ENCODE peak calls at places on chromosome 4, in eight cellular contexts. One of them, this sample, is unnamed.

GRCh38 chr4:79467246-79467932 is 59.4 kb upstream of the GK2 start:
- DNase-seq in stimulated activated naive CD8-positive, alpha-beta T cell treated with anti-CD3 and anti-CD28 coated beads, Interleukin-15, Interleukin-2, amounts not matched to agents 100 U/mL and 50 U/mL, for 24 hours: no peak
- DNase-seq in CD14-positive monocyte: no peak
- DNase-seq in cardiac muscle cell: peak; percentile 34
- DNase-seq in activated T-cell treated with anti-CD3 and anti-CD28 coated beads, Interleukin-2, amount 50 U/mL, for 72 hours: no peak
- DNase-seq in cerebellum: no peak
- DNase-seq in GM19239: no peak
- DNase-seq in astrocyte of the spinal cord: peak; percentile 50
- DNase-seq in this sample: peak; percentile 4

GRCh38 chr4:161680146-161680545 is 483.7 kb downstream of the FSTL5 start:
- DNase-seq in cardiac muscle cell: no peak
- DNase-seq in cerebellum: no peak
- DNase-seq in activated T-cell treated with anti-CD3 and anti-CD28 coated beads, Interleukin-2, amount 50 U/mL, for 72 hours: no peak
- DNase-seq in stimulated activated naive CD8-positive, alpha-beta T cell treated with anti-CD3 and anti-CD28 coated beads, Interleukin-15, Interleukin-2, amounts not matched to agents 100 U/mL and 50 U/mL, for 24 hours: no peak
- DNase-seq in astrocyte of the spinal cord: no peak
- DNase-seq in CD14-positive monocyte: no peak
- DNase-seq in GM19239: no peak
- DNase-seq in this sample: no peak

GRCh38 chr4:175813126-175813715 is 1.2 kb upstream of the GPM6A start:
- DNase-seq in cerebellum: no peak
- DNase-seq in CD14-positive monocyte: no peak
- DNase-seq in stimulated activated naive CD8-positive, alpha-beta T cell treated with anti-CD3 and anti-CD28 coated beads, Interleukin-15, Interleukin-2, amounts not matched to agents 100 U/mL and 50 U/mL, for 24 hours: no peak
- DNase-seq in activated T-cell treated with anti-CD3 and anti-CD28 coated beads, Interleukin-2, amount 50 U/mL, for 72 hours: no peak
- DNase-seq in cardiac muscle cell: no peak
- DNase-seq in GM19239: no peak
- DNase-seq in astrocyte of the spinal cord: no peak
- DNase-seq in this sample: no peak

GRCh38 chr4:2937146-2937857 is 25.9 kb downstream of the NOP14 start:
- DNase-seq in cerebellum: no peak
- DNase-seq in cardiac muscle cell: no peak
- DNase-seq in CD14-positive monocyte: no peak
- DNase-seq in GM19239: no peak
- DNase-seq in astrocyte of the spinal cord: peak; percentile 26
- DNase-seq in activated T-cell treated with anti-CD3 and anti-CD28 coated beads, Interleukin-2, amount 50 U/mL, for 72 hours: peak; percentile 54
- DNase-seq in stimulated activated naive CD8-positive, alpha-beta T cell treated with anti-CD3 and anti-CD28 coated beads, Interleukin-15, Interleukin-2, amounts not matched to agents 100 U/mL and 50 U/mL, for 24 hours: peak; percentile 39
- DNase-seq in this sample: peak; percentile 65

GRCh38 chr4:10866691-10867090 is 182.1 kb upstream of the CLNK start:
- DNase-seq in cardiac muscle cell: no peak
- DNase-seq in astrocyte of the spinal cord: no peak
- DNase-seq in cerebellum: peak; percentile 91
- DNase-seq in activated T-cell treated with anti-CD3 and anti-CD28 coated beads, Interleukin-2, amount 50 U/mL, for 72 hours: no peak
- DNase-seq in stimulated activated naive CD8-positive, alpha-beta T cell treated with anti-CD3 and anti-CD28 coated beads, Interleukin-15, Interleukin-2, amounts not matched to agents 100 U/mL and 50 U/mL, for 24 hours: no peak
- DNase-seq in GM19239: no peak
- DNase-seq in CD14-positive monocyte: no peak
- DNase-seq in this sample: no peak

GRCh38 chr4:114911141-114911540 is 202.3 kb downstream of the NDST4 start:
- DNase-seq in astrocyte of the spinal cord: no peak
- DNase-seq in cerebellum: no peak
- DNase-seq in GM19239: no peak
- DNase-seq in activated T-cell treated with anti-CD3 and anti-CD28 coated beads, Interleukin-2, amount 50 U/mL, for 72 hours: no peak
- DNase-seq in CD14-positive monocyte: no peak
- DNase-seq in stimulated activated naive CD8-positive, alpha-beta T cell treated with anti-CD3 and anti-CD28 coated beads, Interleukin-15, Interleukin-2, amounts not matched to agents 100 U/mL and 50 U/mL, for 24 hours: no peak
- DNase-seq in cardiac muscle cell: no peak
- DNase-seq in this sample: peak; percentile 4

GRCh38 chr4:55122235-55122634 is 3.2 kb downstream of the KDR start:
- DNase-seq in astrocyte of the spinal cord: no peak
- DNase-seq in activated T-cell treated with anti-CD3 and anti-CD28 coated beads, Interleukin-2, amount 50 U/mL, for 72 hours: no peak
- DNase-seq in GM19239: no peak
- DNase-seq in CD14-positive monocyte: no peak
- DNase-seq in stimulated activated naive CD8-positive, alpha-beta T cell treated with anti-CD3 and anti-CD28 coated beads, Interleukin-15, Interleukin-2, amounts not matched to agents 100 U/mL and 50 U/mL, for 24 hours: no peak
- DNase-seq in cerebellum: no peak
- DNase-seq in cardiac muscle cell: no peak
- DNase-seq in this sample: no peak

GRCh38 chr4:71456841-71457240 is 118.0 kb downstream of the SLC4A4 start:
- DNase-seq in stimulated activated naive CD8-positive, alpha-beta T cell treated with anti-CD3 and anti-CD28 coated beads, Interleukin-15, Interleukin-2, amounts not matched to agents 100 U/mL and 50 U/mL, for 24 hours: no peak
- DNase-seq in cardiac muscle cell: peak; percentile 72
- DNase-seq in astrocyte of the spinal cord: peak; percentile 77
- DNase-seq in activated T-cell treated with anti-CD3 and anti-CD28 coated beads, Interleukin-2, amount 50 U/mL, for 72 hours: no peak
- DNase-seq in CD14-positive monocyte: no peak
- DNase-seq in cerebellum: no peak
- DNase-seq in GM19239: no peak
- DNase-seq in this sample: peak; percentile 68

GRCh38 chr4:52640808-52641595 is 18.1 kb downstream of the USP46 start:
- DNase-seq in GM19239: no peak
- DNase-seq in stimulated activated naive CD8-positive, alpha-beta T cell treated with anti-CD3 and anti-CD28 coated beads, Interleukin-15, Interleukin-2, amounts not matched to agents 100 U/mL and 50 U/mL, for 24 hours: no peak
- DNase-seq in cerebellum: no peak
- DNase-seq in activated T-cell treated with anti-CD3 and anti-CD28 coated beads, Interleukin-2, amount 50 U/mL, for 72 hours: no peak
- DNase-seq in CD14-positive monocyte: no peak
- DNase-seq in astrocyte of the spinal cord: peak; percentile 50
- DNase-seq in cardiac muscle cell: peak; percentile 65
- DNase-seq in this sample: peak; percentile 64

GRCh38 chr4:155789391-155789790 is 30.6 kb downstream of the GUCY1B1 start:
- DNase-seq in cardiac muscle cell: no peak
- DNase-seq in CD14-positive monocyte: no peak
- DNase-seq in astrocyte of the spinal cord: no peak
- DNase-seq in activated T-cell treated with anti-CD3 and anti-CD28 coated beads, Interleukin-2, amount 50 U/mL, for 72 hours: no peak
- DNase-seq in GM19239: no peak
- DNase-seq in cerebellum: no peak
- DNase-seq in stimulated activated naive CD8-positive, alpha-beta T cell treated with anti-CD3 and anti-CD28 coated beads, Interleukin-15, Interleukin-2, amounts not matched to agents 100 U/mL and 50 U/mL, for 24 hours: no peak
- DNase-seq in this sample: no peak

GRCh38 chr4:168484626-168485025 is 4.3 kb upstream of the DDX60L start:
- DNase-seq in cerebellum: no peak
- DNase-seq in stimulated activated naive CD8-positive, alpha-beta T cell treated with anti-CD3 and anti-CD28 coated beads, Interleukin-15, Interleukin-2, amounts not matched to agents 100 U/mL and 50 U/mL, for 24 hours: no peak
- DNase-seq in astrocyte of the spinal cord: peak; percentile 67
- DNase-seq in CD14-positive monocyte: no peak
- DNase-seq in activated T-cell treated with anti-CD3 and anti-CD28 coated beads, Interleukin-2, amount 50 U/mL, for 72 hours: no peak
- DNase-seq in cardiac muscle cell: peak; percentile 60
- DNase-seq in GM19239: no peak
- DNase-seq in this sample: peak; percentile 93

GRCh38 chr4:131085009-131085408 is 1989.1 kb downstream of the C4orf33 start:
- DNase-seq in GM19239: no peak
- DNase-seq in activated T-cell treated with anti-CD3 and anti-CD28 coated beads, Interleukin-2, amount 50 U/mL, for 72 hours: no peak
- DNase-seq in cardiac muscle cell: no peak
- DNase-seq in astrocyte of the spinal cord: no peak
- DNase-seq in cerebellum: no peak
- DNase-seq in stimulated activated naive CD8-positive, alpha-beta T cell treated with anti-CD3 and anti-CD28 coated beads, Interleukin-15, Interleukin-2, amounts not matched to agents 100 U/mL and 50 U/mL, for 24 hours: no peak
- DNase-seq in CD14-positive monocyte: no peak
- DNase-seq in this sample: no peak

GRCh38 chr4:40763228-40763716 is 13.5 kb downstream of the NSUN7 start:
- DNase-seq in cardiac muscle cell: peak; percentile 75
- DNase-seq in stimulated activated naive CD8-positive, alpha-beta T cell treated with anti-CD3 and anti-CD28 coated beads, Interleukin-15, Interleukin-2, amounts not matched to agents 100 U/mL and 50 U/mL, for 24 hours: peak; percentile 36
- DNase-seq in CD14-positive monocyte: no peak
- DNase-seq in cerebellum: no peak
- DNase-seq in astrocyte of the spinal cord: peak; percentile 48
- DNase-seq in GM19239: peak; percentile 52
- DNase-seq in activated T-cell treated with anti-CD3 and anti-CD28 coated beads, Interleukin-2, amount 50 U/mL, for 72 hours: peak; percentile 72
- DNase-seq in this sample: peak; percentile 55

GRCh38 chr4:26779674-26780073 is 81.0 kb upstream of the STIM2 start:
- DNase-seq in stimulated activated naive CD8-positive, alpha-beta T cell treated with anti-CD3 and anti-CD28 coated beads, Interleukin-15, Interleukin-2, amounts not matched to agents 100 U/mL and 50 U/mL, for 24 hours: no peak
- DNase-seq in cerebellum: peak; percentile 18
- DNase-seq in astrocyte of the spinal cord: peak; percentile 55
- DNase-seq in GM19239: no peak
- DNase-seq in activated T-cell treated with anti-CD3 and anti-CD28 coated beads, Interleukin-2, amount 50 U/mL, for 72 hours: no peak
- DNase-seq in cardiac muscle cell: peak; percentile 65
- DNase-seq in CD14-positive monocyte: no peak
- DNase-seq in this sample: peak; percentile 17

GRCh38 chr4:185734214-185734613 is 77.8 kb downstream of the SORBS2 start:
- DNase-seq in GM19239: no peak
- DNase-seq in CD14-positive monocyte: peak; percentile 75
- DNase-seq in astrocyte of the spinal cord: no peak
- DNase-seq in stimulated activated naive CD8-positive, alpha-beta T cell treated with anti-CD3 and anti-CD28 coated beads, Interleukin-15, Interleukin-2, amounts not matched to agents 100 U/mL and 50 U/mL, for 24 hours: no peak
- DNase-seq in cerebellum: no peak
- DNase-seq in activated T-cell treated with anti-CD3 and anti-CD28 coated beads, Interleukin-2, amount 50 U/mL, for 72 hours: no peak
- DNase-seq in cardiac muscle cell: no peak
- DNase-seq in this sample: no peak

GRCh38 chr4:113555868-113556267 is 205.7 kb downstream of the CAMK2D start:
- DNase-seq in CD14-positive monocyte: no peak
- DNase-seq in activated T-cell treated with anti-CD3 and anti-CD28 coated beads, Interleukin-2, amount 50 U/mL, for 72 hours: no peak
- DNase-seq in cardiac muscle cell: peak; percentile 84
- DNase-seq in astrocyte of the spinal cord: no peak
- DNase-seq in GM19239: no peak
- DNase-seq in stimulated activated naive CD8-positive, alpha-beta T cell treated with anti-CD3 and anti-CD28 coated beads, Interleukin-15, Interleukin-2, amounts not matched to agents 100 U/mL and 50 U/mL, for 24 hours: no peak
- DNase-seq in cerebellum: no peak
- DNase-seq in this sample: no peak

GRCh38 chr4:79015406-79015805 is 76.2 kb upstream of the PAQR3 start:
- DNase-seq in activated T-cell treated with anti-CD3 and anti-CD28 coated beads, Interleukin-2, amount 50 U/mL, for 72 hours: no peak
- DNase-seq in cerebellum: peak; percentile 77
- DNase-seq in CD14-positive monocyte: no peak
- DNase-seq in GM19239: no peak
- DNase-seq in astrocyte of the spinal cord: no peak
- DNase-seq in stimulated activated naive CD8-positive, alpha-beta T cell treated with anti-CD3 and anti-CD28 coated beads, Interleukin-15, Interleukin-2, amounts not matched to agents 100 U/mL and 50 U/mL, for 24 hours: no peak
- DNase-seq in cardiac muscle cell: no peak
- DNase-seq in this sample: no peak

GRCh38 chr4:89055157-89056080 is 1.6 kb downstream of the FAM13A start:
- DNase-seq in stimulated activated naive CD8-positive, alpha-beta T cell treated with anti-CD3 and anti-CD28 coated beads, Interleukin-15, Interleukin-2, amounts not matched to agents 100 U/mL and 50 U/mL, for 24 hours: no peak
- DNase-seq in astrocyte of the spinal cord: no peak
- DNase-seq in cardiac muscle cell: no peak
- DNase-seq in CD14-positive monocyte: no peak
- DNase-seq in GM19239: no peak
- DNase-seq in cerebellum: no peak
- DNase-seq in activated T-cell treated with anti-CD3 and anti-CD28 coated beads, Interleukin-2, amount 50 U/mL, for 72 hours: no peak
- DNase-seq in this sample: no peak

GRCh38 chr4:87805971-87806370 is 6.6 kb downstream of the IBSP start:
- DNase-seq in cerebellum: no peak
- DNase-seq in astrocyte of the spinal cord: no peak
- DNase-seq in cardiac muscle cell: peak; percentile 39
- DNase-seq in activated T-cell treated with anti-CD3 and anti-CD28 coated beads, Interleukin-2, amount 50 U/mL, for 72 hours: no peak
- DNase-seq in CD14-positive monocyte: no peak
- DNase-seq in stimulated activated naive CD8-positive, alpha-beta T cell treated with anti-CD3 and anti-CD28 coated beads, Interleukin-15, Interleukin-2, amounts not matched to agents 100 U/mL and 50 U/mL, for 24 hours: no peak
- DNase-seq in GM19239: no peak
- DNase-seq in this sample: peak; percentile 78

GRCh38 chr4:30835044-30835443 is 114.9 kb downstream of the PCDH7 start:
- DNase-seq in stimulated activated naive CD8-positive, alpha-beta T cell treated with anti-CD3 and anti-CD28 coated beads, Interleukin-15, Interleukin-2, amounts not matched to agents 100 U/mL and 50 U/mL, for 24 hours: no peak
- DNase-seq in cardiac muscle cell: no peak
- DNase-seq in astrocyte of the spinal cord: no peak
- DNase-seq in cerebellum: no peak
- DNase-seq in activated T-cell treated with anti-CD3 and anti-CD28 coated beads, Interleukin-2, amount 50 U/mL, for 72 hours: no peak
- DNase-seq in CD14-positive monocyte: no peak
- DNase-seq in GM19239: no peak
- DNase-seq in this sample: no peak

GRCh38 chr4:176309772-176310171 is 10.0 kb upstream of the SPCS3 start:
- DNase-seq in CD14-positive monocyte: no peak
- DNase-seq in cerebellum: no peak
- DNase-seq in cardiac muscle cell: no peak
- DNase-seq in activated T-cell treated with anti-CD3 and anti-CD28 coated beads, Interleukin-2, amount 50 U/mL, for 72 hours: no peak
- DNase-seq in GM19239: no peak
- DNase-seq in astrocyte of the spinal cord: no peak
- DNase-seq in stimulated activated naive CD8-positive, alpha-beta T cell treated with anti-CD3 and anti-CD28 coated beads, Interleukin-15, Interleukin-2, amounts not matched to agents 100 U/mL and 50 U/mL, for 24 hours: no peak
- DNase-seq in this sample: peak; percentile 8

GRCh38 chr4:87219648-87220093 is 747 bp downstream of the KLHL8 start:
- DNase-seq in stimulated activated naive CD8-positive, alpha-beta T cell treated with anti-CD3 and anti-CD28 coated beads, Interleukin-15, Interleukin-2, amounts not matched to agents 100 U/mL and 50 U/mL, for 24 hours: peak; percentile 61
- DNase-seq in CD14-positive monocyte: peak; percentile 56
- DNase-seq in cerebellum: peak; percentile 35
- DNase-seq in cardiac muscle cell: peak; percentile 57
- DNase-seq in activated T-cell treated with anti-CD3 and anti-CD28 coated beads, Interleukin-2, amount 50 U/mL, for 72 hours: peak; percentile 64
- DNase-seq in GM19239: peak; percentile 32
- DNase-seq in astrocyte of the spinal cord: no peak
- DNase-seq in this sample: peak; percentile 64

GRCh38 chr4:140952709-140953108 is 180.6 kb downstream of the RNF150 start:
- DNase-seq in cerebellum: no peak
- DNase-seq in astrocyte of the spinal cord: no peak
- DNase-seq in GM19239: no peak
- DNase-seq in CD14-positive monocyte: no peak
- DNase-seq in cardiac muscle cell: peak; percentile 70
- DNase-seq in activated T-cell treated with anti-CD3 and anti-CD28 coated beads, Interleukin-2, amount 50 U/mL, for 72 hours: no peak
- DNase-seq in stimulated activated naive CD8-positive, alpha-beta T cell treated with anti-CD3 and anti-CD28 coated beads, Interleukin-15, Interleukin-2, amounts not matched to agents 100 U/mL and 50 U/mL, for 24 hours: no peak
- DNase-seq in this sample: peak; percentile 53

GRCh38 chr4:164116286-164116685 is 621.8 kb downstream of the TMA16 start:
- DNase-seq in CD14-positive monocyte: no peak
- DNase-seq in cerebellum: no peak
- DNase-seq in activated T-cell treated with anti-CD3 and anti-CD28 coated beads, Interleukin-2, amount 50 U/mL, for 72 hours: no peak
- DNase-seq in cardiac muscle cell: no peak
- DNase-seq in astrocyte of the spinal cord: no peak
- DNase-seq in stimulated activated naive CD8-positive, alpha-beta T cell treated with anti-CD3 and anti-CD28 coated beads, Interleukin-15, Interleukin-2, amounts not matched to agents 100 U/mL and 50 U/mL, for 24 hours: no peak
- DNase-seq in GM19239: no peak
- DNase-seq in this sample: no peak

GRCh38 chr4:169252339-169253086 is 18.2 kb downstream of the SH3RF1 start:
- DNase-seq in cardiac muscle cell: peak; percentile 54
- DNase-seq in astrocyte of the spinal cord: peak; percentile 64
- DNase-seq in activated T-cell treated with anti-CD3 and anti-CD28 coated beads, Interleukin-2, amount 50 U/mL, for 72 hours: no peak
- DNase-seq in GM19239: no peak
- DNase-seq in cerebellum: no peak
- DNase-seq in CD14-positive monocyte: no peak
- DNase-seq in stimulated activated naive CD8-positive, alpha-beta T cell treated with anti-CD3 and anti-CD28 coated beads, Interleukin-15, Interleukin-2, amounts not matched to agents 100 U/mL and 50 U/mL, for 24 hours: no peak
- DNase-seq in this sample: peak; percentile 89

GRCh38 chr4:127783026-127783769 is 1.1 kb downstream of the HSPA4L start:
- DNase-seq in CD14-positive monocyte: no peak
- DNase-seq in stimulated activated naive CD8-positive, alpha-beta T cell treated with anti-CD3 and anti-CD28 coated beads, Interleukin-15, Interleukin-2, amounts not matched to agents 100 U/mL and 50 U/mL, for 24 hours: no peak
- DNase-seq in GM19239: no peak
- DNase-seq in cardiac muscle cell: peak; percentile 74
- DNase-seq in astrocyte of the spinal cord: peak; percentile 62
- DNase-seq in cerebellum: peak; percentile 62
- DNase-seq in activated T-cell treated with anti-CD3 and anti-CD28 coated beads, Interleukin-2, amount 50 U/mL, for 72 hours: peak; percentile 61
- DNase-seq in this sample: peak; percentile 75

GRCh38 chr4:182556576-182556975 is 313.4 kb downstream of the TENM3 start:
- DNase-seq in cerebellum: no peak
- DNase-seq in astrocyte of the spinal cord: peak; percentile 59
- DNase-seq in GM19239: no peak
- DNase-seq in CD14-positive monocyte: no peak
- DNase-seq in activated T-cell treated with anti-CD3 and anti-CD28 coated beads, Interleukin-2, amount 50 U/mL, for 72 hours: no peak
- DNase-seq in cardiac muscle cell: no peak
- DNase-seq in stimulated activated naive CD8-positive, alpha-beta T cell treated with anti-CD3 and anti-CD28 coated beads, Interleukin-15, Interleukin-2, amounts not matched to agents 100 U/mL and 50 U/mL, for 24 hours: no peak
- DNase-seq in this sample: peak; percentile 16

GRCh38 chr4:39062499-39062898 is 467 bp downstream of the KLHL5 start:
- DNase-seq in GM19239: no peak
- DNase-seq in astrocyte of the spinal cord: peak; percentile 26
- DNase-seq in activated T-cell treated with anti-CD3 and anti-CD28 coated beads, Interleukin-2, amount 50 U/mL, for 72 hours: no peak
- DNase-seq in cerebellum: no peak
- DNase-seq in CD14-positive monocyte: no peak
- DNase-seq in cardiac muscle cell: no peak
- DNase-seq in stimulated activated naive CD8-positive, alpha-beta T cell treated with anti-CD3 and anti-CD28 coated beads, Interleukin-15, Interleukin-2, amounts not matched to agents 100 U/mL and 50 U/mL, for 24 hours: no peak
- DNase-seq in this sample: no peak

GRCh38 chr4:1029536-1029935 is 18.1 kb downstream of the FGFRL1 start:
- DNase-seq in cardiac muscle cell: no peak
- DNase-seq in GM19239: no peak
- DNase-seq in astrocyte of the spinal cord: no peak
- DNase-seq in CD14-positive monocyte: no peak
- DNase-seq in stimulated activated naive CD8-positive, alpha-beta T cell treated with anti-CD3 and anti-CD28 coated beads, Interleukin-15, Interleukin-2, amounts not matched to agents 100 U/mL and 50 U/mL, for 24 hours: no peak
- DNase-seq in activated T-cell treated with anti-CD3 and anti-CD28 coated beads, Interleukin-2, amount 50 U/mL, for 72 hours: no peak
- DNase-seq in cerebellum: no peak
- DNase-seq in this sample: no peak

GRCh38 chr4:184265566-184266351 is 48.1 kb upstream of the ENPP6 start:
- DNase-seq in GM19239: no peak
- DNase-seq in cerebellum: no peak
- DNase-seq in CD14-positive monocyte: no peak
- DNase-seq in astrocyte of the spinal cord: peak; percentile 36
- DNase-seq in stimulated activated naive CD8-positive, alpha-beta T cell treated with anti-CD3 and anti-CD28 coated beads, Interleukin-15, Interleukin-2, amounts not matched to agents 100 U/mL and 50 U/mL, for 24 hours: no peak
- DNase-seq in activated T-cell treated with anti-CD3 and anti-CD28 coated beads, Interleukin-2, amount 50 U/mL, for 72 hours: no peak
- DNase-seq in cardiac muscle cell: peak; percentile 38
- DNase-seq in this sample: peak; percentile 69

GRCh38 chr4:147340547-147341225 is 140.2 kb upstream of the EDNRA start:
- DNase-seq in CD14-positive monocyte: no peak
- DNase-seq in cerebellum: no peak
- DNase-seq in stimulated activated naive CD8-positive, alpha-beta T cell treated with anti-CD3 and anti-CD28 coated beads, Interleukin-15, Interleukin-2, amounts not matched to agents 100 U/mL and 50 U/mL, for 24 hours: no peak
- DNase-seq in cardiac muscle cell: no peak
- DNase-seq in GM19239: no peak
- DNase-seq in activated T-cell treated with anti-CD3 and anti-CD28 coated beads, Interleukin-2, amount 50 U/mL, for 72 hours: no peak
- DNase-seq in astrocyte of the spinal cord: peak; percentile 81
- DNase-seq in this sample: peak; percentile 56

GRCh38 chr4:121796283-121796682 is 4.8 kb upstream of the EXOSC9 start:
- DNase-seq in GM19239: no peak
- DNase-seq in astrocyte of the spinal cord: no peak
- DNase-seq in CD14-positive monocyte: no peak
- DNase-seq in cerebellum: no peak
- DNase-seq in cardiac muscle cell: no peak
- DNase-seq in stimulated activated naive CD8-positive, alpha-beta T cell treated with anti-CD3 and anti-CD28 coated beads, Interleukin-15, Interleukin-2, amounts not matched to agents 100 U/mL and 50 U/mL, for 24 hours: no peak
- DNase-seq in activated T-cell treated with anti-CD3 and anti-CD28 coated beads, Interleukin-2, amount 50 U/mL, for 72 hours: no peak
- DNase-seq in this sample: peak; percentile 5

GRCh38 chr4:150570862-150571261 is 11.1 kb upstream of the MAB21L2 start:
- DNase-seq in CD14-positive monocyte: no peak
- DNase-seq in GM19239: no peak
- DNase-seq in activated T-cell treated with anti-CD3 and anti-CD28 coated beads, Interleukin-2, amount 50 U/mL, for 72 hours: no peak
- DNase-seq in stimulated activated naive CD8-positive, alpha-beta T cell treated with anti-CD3 and anti-CD28 coated beads, Interleukin-15, Interleukin-2, amounts not matched to agents 100 U/mL and 50 U/mL, for 24 hours: no peak
- DNase-seq in cardiac muscle cell: no peak
- DNase-seq in astrocyte of the spinal cord: no peak
- DNase-seq in cerebellum: no peak
- DNase-seq in this sample: no peak

GRCh38 chr4:186633844-186634243 is 78.5 kb upstream of the MTNR1A start:
- DNase-seq in astrocyte of the spinal cord: no peak
- DNase-seq in cerebellum: no peak
- DNase-seq in CD14-positive monocyte: no peak
- DNase-seq in stimulated activated naive CD8-positive, alpha-beta T cell treated with anti-CD3 and anti-CD28 coated beads, Interleukin-15, Interleukin-2, amounts not matched to agents 100 U/mL and 50 U/mL, for 24 hours: no peak
- DNase-seq in cardiac muscle cell: no peak
- DNase-seq in activated T-cell treated with anti-CD3 and anti-CD28 coated beads, Interleukin-2, amount 50 U/mL, for 72 hours: no peak
- DNase-seq in GM19239: no peak
- DNase-seq in this sample: no peak

This sample was measured in iris pigment epithelial cell.